ENCODE peak calls at places on chromosomes 7 and 10, in seven cellular contexts. One of them, this sample, is unnamed.

GRCh38 chr10:19970707-19971106 is 154.5 kb downstream of the PLXDC2 start:
- DNase-seq in activated CD8-positive, alpha-beta T cell treated with anti-CD3 and anti-CD28 coated beads, Interleukin-2, amount 10 ng/mL, durations not matched to agents 7 days and 5 days: no peak
- DNase-seq in fibroblast of villous mesenchyme: no peak
- DNase-seq in AG10803: no peak
- DNase-seq in T-helper 1 cell: no peak
- DNase-seq in CD8-positive, alpha-beta T cell: no peak
- DNase-seq in stimulated activated CD8-positive, alpha-beta memory T cell treated with anti-CD3 and anti-CD28 coated beads, Interleukin-15, amount 100 ng/mL, for 24 hours: no peak
- DNase-seq in this sample: no peak

GRCh38 chr7:64869912-64870562 is 33.0 kb upstream of the ZNF273 start:
- DNase-seq in activated CD8-positive, alpha-beta T cell treated with anti-CD3 and anti-CD28 coated beads, Interleukin-2, amount 10 ng/mL, durations not matched to agents 7 days and 5 days: no peak
- DNase-seq in fibroblast of villous mesenchyme: no peak
- DNase-seq in AG10803: no peak
- DNase-seq in T-helper 1 cell: no peak
- DNase-seq in CD8-positive, alpha-beta T cell: peak; percentile 32
- DNase-seq in stimulated activated CD8-positive, alpha-beta memory T cell treated with anti-CD3 and anti-CD28 coated beads, Interleukin-15, amount 100 ng/mL, for 24 hours: no peak
- DNase-seq in this sample: no peak

GRCh38 chr7:34315032-34315431 is 343.0 kb upstream of the NPSR1 start:
- DNase-seq in activated CD8-positive, alpha-beta T cell treated with anti-CD3 and anti-CD28 coated beads, Interleukin-2, amount 10 ng/mL, durations not matched to agents 7 days and 5 days: no peak
- DNase-seq in fibroblast of villous mesenchyme: no peak
- DNase-seq in AG10803: peak; percentile 96
- DNase-seq in T-helper 1 cell: no peak
- DNase-seq in CD8-positive, alpha-beta T cell: no peak
- DNase-seq in stimulated activated CD8-positive, alpha-beta memory T cell treated with anti-CD3 and anti-CD28 coated beads, Interleukin-15, amount 100 ng/mL, for 24 hours: no peak
- DNase-seq in this sample: no peak

GRCh38 chr10:91350651-91351081 is 59.5 kb upstream of the HECTD2 start:
- DNase-seq in activated CD8-positive, alpha-beta T cell treated with anti-CD3 and anti-CD28 coated beads, Interleukin-2, amount 10 ng/mL, durations not matched to agents 7 days and 5 days: no peak
- DNase-seq in fibroblast of villous mesenchyme: no peak
- DNase-seq in AG10803: peak; percentile 15
- DNase-seq in T-helper 1 cell: no peak
- DNase-seq in CD8-positive, alpha-beta T cell: no peak
- DNase-seq in stimulated activated CD8-positive, alpha-beta memory T cell treated with anti-CD3 and anti-CD28 coated beads, Interleukin-15, amount 100 ng/mL, for 24 hours: no peak
- DNase-seq in this sample: no peak

GRCh38 chr7:55533050-55533728 is 39.1 kb downstream of the VOPP1 start:
- DNase-seq in activated CD8-positive, alpha-beta T cell treated with anti-CD3 and anti-CD28 coated beads, Interleukin-2, amount 10 ng/mL, durations not matched to agents 7 days and 5 days: peak; percentile 83
- DNase-seq in fibroblast of villous mesenchyme: peak; percentile 51
- DNase-seq in AG10803: peak; percentile 49
- DNase-seq in T-helper 1 cell: peak; percentile 55
- DNase-seq in CD8-positive, alpha-beta T cell: peak; percentile 72
- DNase-seq in stimulated activated CD8-positive, alpha-beta memory T cell treated with anti-CD3 and anti-CD28 coated beads, Interleukin-15, amount 100 ng/mL, for 24 hours: no peak
- DNase-seq in this sample: no peak

GRCh38 chr7:24843821-24844449 is 86.7 kb upstream of the GSDME start:
- DNase-seq in activated CD8-positive, alpha-beta T cell treated with anti-CD3 and anti-CD28 coated beads, Interleukin-2, amount 10 ng/mL, durations not matched to agents 7 days and 5 days: no peak
- DNase-seq in fibroblast of villous mesenchyme: no peak
- DNase-seq in AG10803: no peak
- DNase-seq in T-helper 1 cell: no peak
- DNase-seq in CD8-positive, alpha-beta T cell: no peak
- DNase-seq in stimulated activated CD8-positive, alpha-beta memory T cell treated with anti-CD3 and anti-CD28 coated beads, Interleukin-15, amount 100 ng/mL, for 24 hours: no peak
- DNase-seq in this sample: no peak

GRCh38 chr7:93858857-93859256 is 31.7 kb downstream of the TFPI2 start:
- DNase-seq in activated CD8-positive, alpha-beta T cell treated with anti-CD3 and anti-CD28 coated beads, Interleukin-2, amount 10 ng/mL, durations not matched to agents 7 days and 5 days: no peak
- DNase-seq in fibroblast of villous mesenchyme: no peak
- DNase-seq in AG10803: no peak
- DNase-seq in T-helper 1 cell: no peak
- DNase-seq in CD8-positive, alpha-beta T cell: no peak
- DNase-seq in stimulated activated CD8-positive, alpha-beta memory T cell treated with anti-CD3 and anti-CD28 coated beads, Interleukin-15, amount 100 ng/mL, for 24 hours: no peak
- DNase-seq in this sample: no peak

GRCh38 chr7:84055904-84056615 is 138.5 kb downstream of the SEMA3A start:
- DNase-seq in activated CD8-positive, alpha-beta T cell treated with anti-CD3 and anti-CD28 coated beads, Interleukin-2, amount 10 ng/mL, durations not matched to agents 7 days and 5 days: no peak
- DNase-seq in fibroblast of villous mesenchyme: no peak
- DNase-seq in AG10803: no peak
- DNase-seq in T-helper 1 cell: no peak
- DNase-seq in CD8-positive, alpha-beta T cell: no peak
- DNase-seq in stimulated activated CD8-positive, alpha-beta memory T cell treated with anti-CD3 and anti-CD28 coated beads, Interleukin-15, amount 100 ng/mL, for 24 hours: no peak
- DNase-seq in this sample: no peak

GRCh38 chr10:71584461-71584860 is 135.1 kb downstream of the C10orf105 start:
- DNase-seq in activated CD8-positive, alpha-beta T cell treated with anti-CD3 and anti-CD28 coated beads, Interleukin-2, amount 10 ng/mL, durations not matched to agents 7 days and 5 days: no peak
- DNase-seq in fibroblast of villous mesenchyme: no peak
- DNase-seq in AG10803: peak; percentile 66
- DNase-seq in T-helper 1 cell: no peak
- DNase-seq in CD8-positive, alpha-beta T cell: no peak
- DNase-seq in stimulated activated CD8-positive, alpha-beta memory T cell treated with anti-CD3 and anti-CD28 coated beads, Interleukin-15, amount 100 ng/mL, for 24 hours: no peak
- DNase-seq in this sample: no peak

GRCh38 chr7:97272237-97272975 is 154.9 kb downstream of the SDHAF3 start:
- DNase-seq in activated CD8-positive, alpha-beta T cell treated with anti-CD3 and anti-CD28 coated beads, Interleukin-2, amount 10 ng/mL, durations not matched to agents 7 days and 5 days: no peak
- DNase-seq in fibroblast of villous mesenchyme: no peak
- DNase-seq in AG10803: no peak
- DNase-seq in T-helper 1 cell: no peak
- DNase-seq in CD8-positive, alpha-beta T cell: no peak
- DNase-seq in stimulated activated CD8-positive, alpha-beta memory T cell treated with anti-CD3 and anti-CD28 coated beads, Interleukin-15, amount 100 ng/mL, for 24 hours: no peak
- DNase-seq in this sample: no peak